ENCODE peak calls at places on chromosome 22, in eight cellular contexts. D is neural progenitor cell; T is activated CD4-positive, alpha-beta T cell treated with anti-CD3 and anti-CD28 coated beads, Interleukin-2, amount 50 U/mL, for 24 hours; Y is LHCN-M2; Q is NCI-H510A; W is HAP-1; G is astrocyte of the spinal cord; C is colonic mucosa. N is an unnamed sample.

GRCh38 chr22:36073476-36073875 is 44.9 kb upstream of the RBFOX2 start:
- DNase-seq in D (no peak), T (no peak), Y (peak; percentile 34), Q (no peak), W (no peak), G (no peak), C (no peak), N (no peak)

GRCh38 chr22:35921777-35922176 is 106.8 kb downstream of the RBFOX2 start:
- DNase-seq in D (peak; percentile 73), T (peak; percentile 30), Y (peak; percentile 92), Q (no peak), W (peak; percentile 76), G (peak; percentile 89), C (peak; percentile 76), N (no peak)

GRCh38 chr22:20436309-20437252 is 1.0 kb downstream of the SCARF2 start:
- DNase-seq in D (peak; percentile 85), T (no peak), Y (peak; percentile 18), Q (no peak), W (peak; percentile 76), G (peak; percentile 50), C (no peak), N (no peak)

GRCh38 chr22:20299736-20300136 is 20.1 kb downstream of the DGCR6L start:
- DNase-seq in D (no peak), T (no peak), Y (no peak), Q (no peak), W (no peak), G (peak; percentile 3), C (no peak), N (no peak)

GRCh38 chr22:50304528-50305392 is 2.7 kb downstream of the PLXNB2 start:
- DNase-seq in D (no peak), T (no peak), Y (peak; percentile 82), Q (no peak), W (no peak), G (peak; percentile 27), C (peak; percentile 77), N (no peak)

GRCh38 chr22:33787645-33788456 is 132.4 kb downstream of the LARGE1 start:
- DNase-seq in D (no peak), T (no peak), Y (no peak), Q (no peak), W (no peak), G (no peak), C (no peak), N (no peak)

GRCh38 chr22:22682807-22683667 is 38.6 kb downstream of the GGTLC2 start:
- DNase-seq in D (no peak), T (no peak), Y (no peak), Q (no peak), W (no peak), G (peak; percentile 29), C (no peak), N (no peak)

GRCh38 chr22:28952857-28953256 is 69.5 kb downstream of the ZNRF3 start:
- DNase-seq in D (no peak), T (no peak), Y (peak; percentile 39), Q (no peak), W (peak; percentile 78), G (peak; percentile 55), C (no peak), N (no peak)

GRCh38 chr22:42836026-42836425 is 21.0 kb downstream of the ARFGAP3 start:
- DNase-seq in D (no peak), T (no peak), Y (no peak), Q (no peak), W (no peak), G (no peak), C (no peak), N (no peak)

GRCh38 chr22:39952347-39952746 is 7.8 kb upstream of the TMA7B start:
- DNase-seq in D (no peak), T (no peak), Y (no peak), Q (no peak), W (no peak), G (no peak), C (no peak), N (no peak)

N was measured in stimulated activated CD8-positive, alpha-beta memory T cell treated with anti-CD3 and anti-CD28 coated beads, Interleukin-7, amount 100 ng/mL, for 1 hour.